ENCODE peak calls at places on chromosomes 6 and 20, in eight cellular contexts. K is fibroblast of lung, Y is Caco-2, R is left ventricle myocardium inferior, W is A549, U is RWPE2, M is mesenchymal stem cell, A is foreskin keratinocyte. T is an unnamed sample. For H3K4me1, the result is how much of the 10 kb centered on the place peaks cover.

GRCh38 chr20:6714202-6714800 is 53.2 kb upstream of the BMP2 start:
- DNase-seq in A (no peak), K (no peak), Y (no peak), W (no peak), R (no peak), U (peak), M (no peak), T (no peak)

GRCh38 chr6:168332020-168332419 is 12.4 kb upstream of the DACT2 start:
- DNase-seq in K (no peak), U (no peak), A (no peak), W (no peak), Y (no peak), M (no peak), R (no peak), T (no peak)

GRCh38 chr20:48302149-48302548 is 516.9 kb upstream of the SULF2 start:
- DNase-seq in Y (no peak), K (no peak), W (no peak), A (no peak), M (no peak), R (no peak), U (no peak), T (no peak)

GRCh38 chr6:87832025-87832825 is 130.2 kb upstream of the AKIRIN2 start:
- DNase-seq in W (no peak), U (no peak), Y (no peak), K (peak), A (peak), R (no peak), M (peak), T (peak)

GRCh38 chr20:7207186-7207585 is 439.7 kb downstream of the BMP2 start:
- DNase-seq in R (no peak), A (no peak), W (no peak), U (no peak), Y (no peak), K (peak), M (no peak), T (peak)

GRCh38 chr6:105901583-105901982 is 184.6 kb upstream of the PRDM1 start:
- DNase-seq in W (no peak), K (no peak), Y (no peak), R (no peak), M (no peak), U (no peak), A (no peak), T (no peak)

GRCh38 chr6:166636191-166636938 is 9.3 kb upstream of the RPS6KA2 start:
- DNase-seq in K (no peak), Y (no peak), U (no peak), W (no peak), R (no peak), A (no peak), M (no peak), T (no peak)

GRCh38 chr6:22227824-22228610 is 68.8 kb downstream of the PRL start:
- DNase-seq in M (no peak), U (no peak), R (no peak), K (no peak), W (no peak), A (no peak), Y (no peak), T (no peak)

GRCh38 chr6:43013020-43013842 is 515 bp downstream of the MEA1 start:
- DNase-seq in Y (no peak), A (no peak), U (no peak), R (no peak), M (peak), W (no peak), K (peak), T (no peak)

GRCh38 chr20:5316188-5317158 is at the start of gene PROKR2:
- DNase-seq in U (peak), R (no peak), M (peak), K (no peak), Y (no peak), A (peak), W (no peak), T (no peak)

GRCh38 chr20:62979310-62979709 is 26.8 kb downstream of the SLC17A9 start:
- DNase-seq in W (no peak), U (no peak), A (no peak), K (no peak), M (no peak), R (no peak), Y (no peak), T (no peak)
- H3K4me1 ChIP-seq in W (under half), U (under half), A (under half), K (under half), M (under half), R (under half), Y (under half), T (under half)

DNA sequence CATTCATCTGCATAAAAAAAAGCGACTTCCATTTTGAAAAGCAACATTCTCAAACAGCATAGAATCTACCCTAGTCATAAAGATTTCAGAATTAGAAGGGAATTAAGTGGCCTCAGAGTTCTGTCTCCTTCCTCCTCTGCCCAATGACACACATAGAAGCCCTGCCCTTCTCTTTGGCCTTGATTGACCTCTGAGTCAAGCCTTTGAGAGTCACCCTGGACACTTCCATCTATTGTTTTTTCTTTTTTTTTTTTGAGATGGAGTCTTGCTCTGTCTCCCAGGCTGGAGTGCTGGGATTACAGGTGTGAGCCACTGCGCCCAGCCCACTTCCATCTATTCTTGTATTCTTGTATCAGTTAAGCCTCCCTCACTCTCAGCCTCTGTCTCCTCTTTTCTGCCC is 44.8 kb upstream of the CTNNBL1 start:
- DNase-seq in A (no peak), U (no peak), Y (no peak), K (no peak), R (no peak), W (no peak), M (no peak), T (no peak)
- H3K4me1 ChIP-seq in A (under half), U (under half), Y (under half), K (under half), R (under half), W (under half), M (under half), T (under half)

GRCh38 chr20:17673082-17673481 is 9.0 kb downstream of the RRBP1 start:
- DNase-seq in M (no peak), U (peak), W (no peak), R (no peak), Y (no peak), K (no peak), A (no peak), T (no peak)

GRCh38 chr20:17669306-17669931 is 12.6 kb downstream of the RRBP1 start:
- DNase-seq in R (no peak), A (no peak), Y (no peak), M (no peak), K (no peak), W (no peak), U (no peak), T (no peak)

GRCh38 chr20:17668432-17668831 is 13.6 kb downstream of the RRBP1 start:
- DNase-seq in R (no peak), W (no peak), K (no peak), U (peak), M (no peak), Y (no peak), A (no peak), T (no peak)

GRCh38 chr20:17671051-17671450 is 11.0 kb downstream of the RRBP1 start:
- DNase-seq in Y (no peak), K (no peak), W (no peak), M (no peak), U (no peak), A (no peak), R (no peak), T (no peak)

DNA sequence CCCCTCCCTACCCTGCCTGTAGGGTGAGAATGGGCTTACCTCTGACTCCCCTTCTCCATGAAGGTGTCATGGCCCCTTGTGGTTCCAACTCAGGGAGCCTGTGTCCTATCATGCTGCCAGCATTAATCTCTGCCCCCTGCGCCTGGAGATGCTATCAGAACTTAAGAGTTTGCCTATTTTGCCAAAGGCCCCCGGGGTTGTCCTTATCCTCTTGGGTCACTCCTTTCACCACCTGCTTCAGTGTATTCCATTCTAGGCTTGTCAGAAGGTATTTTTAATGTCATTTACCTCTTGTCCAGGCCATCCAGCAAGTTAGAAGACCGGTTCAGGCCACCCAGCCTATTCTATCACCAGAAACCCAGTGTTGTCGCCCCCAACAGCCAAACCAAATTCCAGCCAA is 10.5 kb downstream of the RRBP1 start:
- DNase-seq in R (no peak), W (no peak), U (peak), M (no peak), A (no peak), K (no peak), Y (no peak), T (no peak)
- H3K4me1 ChIP-seq in R (under half), W (under half), U (under half), M (under half), A (under half), K (under half), Y (under half), T (under half)

GRCh38 chr20:8865636-8866035 is 203.3 kb upstream of the PLCB4 start:
- DNase-seq in A (no peak), W (no peak), K (no peak), Y (no peak), U (no peak), R (no peak), M (no peak), T (no peak)
- H3K4me1 ChIP-seq in A (under half), W (under half), K (under half), Y (under half), U (under half), R (under half), M (under half), T (under half)

GRCh38 chr6:90374201-90374600 is 77.6 kb upstream of the BACH2 start:
- DNase-seq in K (no peak), U (no peak), R (no peak), W (no peak), Y (no peak), A (no peak), M (no peak), T (no peak)
- H3K4me1 ChIP-seq in K (under half), U (under half), R (under half), W (under half), Y (under half), A (under half), M (under half), T (under half)

DNA sequence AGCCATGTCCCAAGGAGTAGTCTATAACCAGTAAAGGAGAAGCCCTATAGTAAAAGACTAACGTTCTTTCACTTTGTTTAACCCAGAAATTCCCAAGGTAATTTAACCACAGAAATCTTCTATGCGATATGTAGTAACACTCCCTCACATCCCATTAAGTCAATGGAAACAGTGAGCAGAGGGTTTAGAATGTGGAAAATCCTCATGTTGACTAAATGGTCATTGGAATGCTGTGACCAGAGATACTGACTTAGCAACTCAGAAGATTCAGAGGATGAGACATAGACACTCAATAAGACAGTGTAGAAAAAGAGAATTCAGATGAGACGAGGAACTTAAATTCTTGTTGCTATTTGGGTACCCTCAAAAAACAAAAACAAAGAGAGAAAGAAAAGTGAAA is 562.2 kb upstream of the NOX3 start:
- DNase-seq in A (no peak), R (no peak), M (peak), W (no peak), U (no peak), K (peak), Y (no peak), T (peak)
- H3K4me1 ChIP-seq in A (under half), R (under half), M (under half), W (under half), U (under half), K (under half), Y (under half), T (under half)

DNA sequence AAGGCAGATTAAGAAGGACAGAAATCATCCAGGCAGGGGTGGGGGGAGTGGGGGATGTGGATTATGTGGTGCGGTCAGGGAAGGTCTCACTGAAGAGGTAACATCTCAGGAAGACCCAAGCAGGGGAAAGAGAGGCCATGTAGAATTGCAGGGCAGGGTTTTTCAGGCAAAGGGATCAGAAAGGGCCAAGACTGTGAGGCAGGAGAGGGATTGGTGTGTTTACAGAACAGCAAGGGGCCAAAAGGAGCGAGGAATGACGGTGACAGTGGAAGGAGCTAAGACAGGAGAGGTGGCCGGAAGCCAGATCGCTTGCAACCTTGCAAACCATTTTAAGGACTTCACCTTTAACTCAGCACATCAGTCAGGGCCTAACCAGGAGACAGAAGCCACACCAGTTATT is 535.4 kb upstream of the JARID2 start:
- DNase-seq in Y (no peak), U (no peak), A (no peak), K (no peak), R (no peak), M (no peak), W (no peak), T (no peak)
- H3K4me1 ChIP-seq in Y (under half), U (under half), A (under half), K (under half), R (half or more), M (under half), W (under half), T (half or more)

T was measured in astrocyte.